ENCODE peak calls at places on chromosome X, in six cellular contexts. U is breast epithelium, M is nephron progenitor cell, I is iris pigment epithelial cell, Z is right atrium auricular region, C is neural crest cell. A is an unnamed sample.

GRCh38 chrX:48508400-48509244 is at the start of gene PORCN:
- DNase-seq in U (peak), M (peak), I (peak), Z (peak), C (peak), A (peak)

GRCh38 chrX:38641197-38641596 is 79.9 kb downstream of the TSPAN7 start:
- DNase-seq in U (no peak), M (no peak), I (no peak), Z (no peak), C (no peak), A (no peak)

GRCh38 chrX:67295924-67296323 is 247.9 kb upstream of the AR start:
- DNase-seq in U (no peak), M (no peak), I (no peak), Z (no peak), C (no peak), A (no peak)

GRCh38 chrX:96576358-96576757 is 108.3 kb upstream of the DIAPH2 start:
- DNase-seq in U (no peak), M (no peak), I (no peak), Z (no peak), C (no peak), A (no peak)

GRCh38 chrX:118990512-118991227 is 16.3 kb downstream of the LONRF3 start:
- DNase-seq in U (no peak), M (no peak), I (no peak), Z (no peak), C (no peak), A (no peak)

GRCh38 chrX:129808163-129808828 is 28.5 kb downstream of the SASH3 start:
- DNase-seq in U (no peak), M (no peak), I (peak), Z (no peak), C (no peak), A (no peak)

GRCh38 chrX:119759333-119759766 is 962 bp downstream of the SOWAHD start:
- DNase-seq in U (no peak), M (no peak), I (no peak), Z (no peak), C (no peak), A (no peak)

GRCh38 chrX:23959781-23960180 is 52.0 kb downstream of the CXorf58 start:
- DNase-seq in U (no peak), M (no peak), I (no peak), Z (no peak), C (no peak), A (no peak)

GRCh38 chrX:17527135-17527701 is 152.2 kb downstream of the NHS start:
- DNase-seq in U (no peak), M (no peak), I (no peak), Z (no peak), C (no peak), A (no peak)

GRCh38 chrX:115449742-115450141 is 111.2 kb upstream of the PLS3 start:
- DNase-seq in U (peak), M (no peak), I (peak), Z (peak), C (no peak), A (no peak)

GRCh38 chrX:13254076-13254785 is 65.6 kb downstream of the ATXN3L start:
- DNase-seq in U (no peak), M (no peak), I (peak), Z (no peak), C (no peak), A (no peak)

GRCh38 chrX:40099046-40099968 is 1.5 kb upstream of the BCOR start:
- DNase-seq in U (no peak), M (peak), I (peak), Z (no peak), C (no peak), A (no peak)

GRCh38 chrX:40444798-40445496 is 135.8 kb upstream of the ATP6AP2 start:
- DNase-seq in U (no peak), M (no peak), I (no peak), Z (no peak), C (peak), A (no peak)

GRCh38 chrX:148322906-148323305 is 177.5 kb upstream of the AFF2 start:
- DNase-seq in U (no peak), M (no peak), I (no peak), Z (no peak), C (no peak), A (no peak)

GRCh38 chrX:130082244-130083106 is 27.8 kb downstream of the ELF4 start:
- DNase-seq in U (no peak), M (no peak), I (no peak), Z (peak), C (no peak), A (no peak)

GRCh38 chrX:12162420-12162819 is 24.1 kb downstream of the FRMPD4 start:
- DNase-seq in U (no peak), M (no peak), I (no peak), Z (no peak), C (no peak), A (no peak)

GRCh38 chrX:54843050-54843449 is 35.5 kb downstream of the MAGED2 start:
- DNase-seq in U (no peak), M (no peak), I (no peak), Z (no peak), C (no peak), A (no peak)

GRCh38 chrX:18557879-18558278 is 114.0 kb downstream of the RS1 start:
- DNase-seq in U (no peak), M (no peak), I (no peak), Z (no peak), C (no peak), A (no peak)

GRCh38 chrX:69457756-69458155 is 46.4 kb upstream of the NALF2 start:
- DNase-seq in U (no peak), M (no peak), I (no peak), Z (no peak), C (no peak), A (no peak)

GRCh38 chrX:41377624-41378023 is 43.7 kb downstream of the DDX3X start:
- DNase-seq in U (no peak), M (no peak), I (peak), Z (no peak), C (no peak), A (no peak)

GRCh38 chrX:71103110-71103983 is 3.2 kb downstream of the CXorf65 start:
- DNase-seq in U (no peak), M (peak), I (no peak), Z (no peak), C (peak), A (peak)

GRCh38 chrX:19156223-19156622 is 34.0 kb upstream of the ADGRG2 start:
- DNase-seq in U (no peak), M (no peak), I (no peak), Z (no peak), C (no peak), A (no peak)

GRCh38 chrX:104621781-104622180 is 55.8 kb downstream of the IL1RAPL2 start:
- DNase-seq in U (no peak), M (no peak), I (no peak), Z (no peak), C (no peak), A (no peak)

GRCh38 chrX:9370888-9371287 is 94.0 kb upstream of the TBL1X start:
- DNase-seq in U (no peak), M (no peak), I (peak), Z (no peak), C (no peak), A (no peak)

GRCh38 chrX:65463550-65463949 is 71.0 kb downstream of the LAS1L start:
- DNase-seq in U (no peak), M (no peak), I (peak), Z (no peak), C (no peak), A (no peak)

GRCh38 chrX:68889244-68889643 is 60.4 kb downstream of the EFNB1 start:
- DNase-seq in U (no peak), M (no peak), I (no peak), Z (no peak), C (no peak), A (no peak)

GRCh38 chrX:82627568-82627967 is 880.5 kb upstream of the POU3F4 start:
- DNase-seq in U (no peak), M (no peak), I (no peak), Z (no peak), C (no peak), A (no peak)

GRCh38 chrX:22122510-22122909 is 90.4 kb downstream of the PHEX start:
- DNase-seq in U (peak), M (no peak), I (peak), Z (no peak), C (no peak), A (no peak)

A was measured in ureter.